ENCODE peak calls at places on chromosomes 7 and 10, in five cellular contexts. One of them, this sample, is unnamed.
A peak's percentile ranks its signal among the peaks of the same experiment; 100 is the strongest.

GRCh38 chr7:16428182-16428581 is 6.8 kb upstream of the CRPPA start:
- DNase-seq in hepatocyte: no peak
- DNase-seq in tibial artery: no peak
- DNase-seq in H9: no peak
- DNase-seq in heart left ventricle: no peak
- DNase-seq in this sample: no peak

GRCh38 chr10:47361293-47361692 is 13.1 kb downstream of the RBP3 start:
- DNase-seq in heart left ventricle: no peak
- DNase-seq in tibial artery: no peak
- DNase-seq in hepatocyte: peak; percentile 58
- DNase-seq in H9: peak; percentile 84
- DNase-seq in this sample: peak; percentile 70

GRCh38 chr10:91349381-91349780 is 60.8 kb upstream of the HECTD2 start:
- DNase-seq in heart left ventricle: peak; percentile 78
- DNase-seq in tibial artery: peak; percentile 56
- DNase-seq in H9: no peak
- DNase-seq in hepatocyte: peak; percentile 54
- DNase-seq in this sample: peak; percentile 79

GRCh38 chr7:30851651-30852359 is 59.8 kb upstream of the AQP1 start:
- DNase-seq in heart left ventricle: no peak
- DNase-seq in hepatocyte: no peak
- DNase-seq in tibial artery: peak; percentile 78
- DNase-seq in H9: no peak
- DNase-seq in this sample: peak; percentile 87

GRCh38 chr7:107678110-107678753 is 17.6 kb downstream of the SLC26A4 start:
- DNase-seq in hepatocyte: no peak
- DNase-seq in H9: no peak
- DNase-seq in heart left ventricle: no peak
- DNase-seq in tibial artery: no peak
- DNase-seq in this sample: no peak

GRCh38 chr10:80272793-80273522 is 16.5 kb downstream of the MAT1A start:
- DNase-seq in heart left ventricle: no peak
- DNase-seq in H9: no peak
- DNase-seq in hepatocyte: peak; percentile 77
- DNase-seq in tibial artery: no peak
- DNase-seq in this sample: no peak

GRCh38 chr7:63925262-63925625 is 73.4 kb upstream of the ZNF722 start:
- DNase-seq in hepatocyte: no peak
- DNase-seq in tibial artery: no peak
- DNase-seq in heart left ventricle: peak; percentile 23
- DNase-seq in H9: no peak
- DNase-seq in this sample: no peak

GRCh38 chr7:29771081-29771832 is 35.1 kb upstream of the WIPF3 start:
- DNase-seq in hepatocyte: peak; percentile 19
- DNase-seq in tibial artery: no peak
- DNase-seq in heart left ventricle: no peak
- DNase-seq in H9: no peak
- DNase-seq in this sample: no peak

GRCh38 chr7:45033261-45033930 is 33.4 kb downstream of the CCM2 start:
- DNase-seq in hepatocyte: no peak
- DNase-seq in tibial artery: no peak
- DNase-seq in heart left ventricle: no peak
- DNase-seq in H9: no peak
- DNase-seq in this sample: no peak

GRCh38 chr7:2609001-2609411 is 22.8 kb upstream of the TTYH3 start:
- DNase-seq in tibial artery: no peak
- DNase-seq in H9: peak; percentile 75
- DNase-seq in hepatocyte: peak; percentile 37
- DNase-seq in heart left ventricle: no peak
- DNase-seq in this sample: peak; percentile 75

GRCh38 chr7:33412336-33412735 is 283.0 kb downstream of the BBS9 start:
- DNase-seq in heart left ventricle: no peak
- DNase-seq in tibial artery: no peak
- DNase-seq in H9: no peak
- DNase-seq in hepatocyte: no peak
- DNase-seq in this sample: no peak

GRCh38 chr7:22907805-22908204 is 85.2 kb upstream of the TOMM7 start:
- DNase-seq in tibial artery: no peak
- DNase-seq in heart left ventricle: no peak
- DNase-seq in hepatocyte: no peak
- DNase-seq in H9: no peak
- DNase-seq in this sample: no peak

GRCh38 chr7:33998487-33998886 is 93.1 kb downstream of the BMPER start:
- DNase-seq in heart left ventricle: no peak
- DNase-seq in H9: no peak
- DNase-seq in hepatocyte: no peak
- DNase-seq in tibial artery: peak; percentile 75
- DNase-seq in this sample: peak; percentile 62

GRCh38 chr7:66640802-66641525 is 12.3 kb downstream of the KCTD7 start:
- DNase-seq in hepatocyte: peak; percentile 55
- DNase-seq in H9: no peak
- DNase-seq in heart left ventricle: no peak
- DNase-seq in tibial artery: no peak
- DNase-seq in this sample: no peak

GRCh38 chr10:44857363-44858016 is 53.6 kb upstream of the TMEM72 start:
- DNase-seq in tibial artery: peak; percentile 54
- DNase-seq in hepatocyte: peak; percentile 74
- DNase-seq in H9: peak; percentile 92
- DNase-seq in heart left ventricle: peak; percentile 82
- DNase-seq in this sample: peak; percentile 85

GRCh38 chr10:88245974-88246511 is 337.1 kb downstream of the RNLS start:
- DNase-seq in hepatocyte: peak; percentile 23
- DNase-seq in H9: no peak
- DNase-seq in heart left ventricle: peak; percentile 35
- DNase-seq in tibial artery: no peak
- DNase-seq in this sample: no peak

GRCh38 chr7:40706829-40707228 is 572.0 kb downstream of the SUGCT start:
- DNase-seq in hepatocyte: no peak
- DNase-seq in H9: no peak
- DNase-seq in tibial artery: no peak
- DNase-seq in heart left ventricle: no peak
- DNase-seq in this sample: no peak

GRCh38 chr10:131155903-131156285 is 155.6 kb downstream of the TCERG1L start:
- DNase-seq in heart left ventricle: no peak
- DNase-seq in H9: no peak
- DNase-seq in hepatocyte: no peak
- DNase-seq in tibial artery: no peak
- DNase-seq in this sample: no peak

GRCh38 chr10:93039721-93040120 is 20.9 kb upstream of the CYP26C1 start:
- DNase-seq in H9: peak; percentile 58
- DNase-seq in tibial artery: no peak
- DNase-seq in hepatocyte: peak; percentile 17
- DNase-seq in heart left ventricle: no peak
- DNase-seq in this sample: no peak

GRCh38 chr7:90896458-90896857 is 300.3 kb downstream of the CDK14 start:
- DNase-seq in heart left ventricle: no peak
- DNase-seq in hepatocyte: no peak
- DNase-seq in H9: no peak
- DNase-seq in tibial artery: no peak
- DNase-seq in this sample: no peak

DNA sequence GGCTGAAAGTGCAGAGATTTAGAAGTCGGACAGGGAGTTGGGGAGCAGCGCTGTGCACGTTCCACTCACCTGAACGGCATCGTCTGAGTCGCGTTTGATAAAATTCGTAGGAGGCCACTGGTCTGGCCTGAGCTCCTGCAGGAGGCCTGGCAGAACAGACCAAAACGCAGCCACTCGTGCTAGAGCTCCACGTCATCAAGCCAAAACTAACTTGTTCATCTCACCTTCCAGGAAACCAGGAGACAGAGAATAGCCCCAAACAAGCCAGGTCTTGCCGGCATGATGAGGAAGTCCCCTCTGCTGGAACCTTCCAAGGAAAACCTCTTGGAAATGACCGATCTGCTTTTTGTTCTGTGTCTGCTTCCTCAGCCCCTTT is 43.4 kb upstream of the DNAJB6 start:
- DNase-seq in H9: no peak
- DNase-seq in tibial artery: no peak
- DNase-seq in heart left ventricle: no peak
- DNase-seq in hepatocyte: no peak
- DNase-seq in this sample: no peak
- H3K27ac ChIP-seq in H9: no peak overlapping the region
- H3K27ac ChIP-seq in tibial artery: no peak overlapping the region
- H3K27ac ChIP-seq in heart left ventricle: no peak overlapping the region
- H3K27ac ChIP-seq in hepatocyte: no peak overlapping the region
- H3K27ac ChIP-seq in this sample: no peak overlapping the region

DNA sequence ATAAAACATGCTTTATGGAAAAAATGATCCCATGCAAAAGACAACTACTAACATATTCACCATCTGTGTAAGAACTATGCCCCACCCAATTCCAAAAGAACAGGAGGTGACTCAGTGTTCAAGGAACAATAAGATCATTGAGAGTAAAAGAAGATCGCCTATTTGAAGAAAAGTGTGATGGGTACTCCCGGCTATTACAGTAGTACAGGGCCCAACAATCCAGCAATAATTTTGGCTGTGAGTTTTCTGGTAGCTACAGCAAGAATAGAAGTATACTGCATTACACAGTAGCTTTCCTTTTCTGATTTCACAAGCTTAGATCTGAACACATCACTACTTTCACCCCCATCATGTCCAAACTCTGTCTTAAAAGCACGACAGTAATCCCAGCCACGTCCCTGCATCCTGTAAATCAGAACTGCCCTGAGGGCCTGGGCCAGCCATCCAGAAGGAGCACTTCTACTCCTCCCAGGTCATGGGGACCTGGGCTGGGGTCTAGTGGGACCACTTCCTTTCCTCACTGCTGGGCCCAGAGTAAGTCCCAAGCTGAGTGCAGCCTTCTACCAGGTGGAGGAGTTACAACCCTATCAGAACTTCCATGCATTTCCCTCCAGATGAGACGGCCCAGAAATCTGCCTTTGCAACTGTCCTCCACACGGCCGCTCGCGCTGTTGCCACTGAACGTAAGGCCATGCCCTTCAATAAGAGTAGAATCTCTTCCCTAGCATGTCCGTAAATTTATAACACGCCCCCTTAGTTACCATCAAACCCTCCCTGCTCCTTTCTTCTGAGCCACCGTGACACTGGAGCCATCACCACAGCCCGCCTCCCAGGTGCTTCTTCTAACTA is 7.9 kb downstream of the ESYT2 start:
- DNase-seq in tibial artery: no peak
- DNase-seq in heart left ventricle: no peak
- DNase-seq in hepatocyte: peak; percentile 44
- DNase-seq in H9: no peak
- DNase-seq in this sample: no peak
- H3K27ac ChIP-seq in tibial artery: peak overlapping the region; percentile 43
- H3K27ac ChIP-seq in heart left ventricle: peak overlapping the region; percentile 86
- H3K27ac ChIP-seq in hepatocyte: peak overlapping the region; percentile 98
- H3K27ac ChIP-seq in H9: no peak overlapping the region
- H3K27ac ChIP-seq in this sample: peak overlapping the region; percentile 62

DNA sequence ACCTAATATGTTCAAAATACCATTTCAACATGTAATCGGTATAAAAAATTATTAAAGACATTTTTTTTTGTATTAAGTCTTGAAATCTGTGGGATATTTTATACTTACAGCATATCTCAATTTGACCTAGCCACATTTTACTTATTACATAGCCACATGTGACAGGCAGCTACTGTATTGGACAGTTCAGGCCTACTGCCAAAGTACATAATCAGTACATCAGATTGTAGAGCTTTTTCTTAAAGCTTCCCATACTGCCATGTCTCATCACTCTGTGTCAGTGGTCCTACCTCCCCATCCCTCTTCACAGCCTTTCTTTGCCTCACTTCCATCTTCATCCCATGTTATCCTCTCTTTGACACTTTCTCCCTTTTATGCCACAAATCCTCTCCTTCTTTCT is 43.0 kb downstream of the LOXL4 start:
- DNase-seq in hepatocyte: no peak
- DNase-seq in H9: no peak
- DNase-seq in heart left ventricle: no peak
- DNase-seq in tibial artery: no peak
- DNase-seq in this sample: no peak
- H3K27ac ChIP-seq in hepatocyte: no peak overlapping the region
- H3K27ac ChIP-seq in H9: no peak overlapping the region
- H3K27ac ChIP-seq in heart left ventricle: no peak overlapping the region
- H3K27ac ChIP-seq in tibial artery: no peak overlapping the region
- H3K27ac ChIP-seq in this sample: no peak overlapping the region

DNA sequence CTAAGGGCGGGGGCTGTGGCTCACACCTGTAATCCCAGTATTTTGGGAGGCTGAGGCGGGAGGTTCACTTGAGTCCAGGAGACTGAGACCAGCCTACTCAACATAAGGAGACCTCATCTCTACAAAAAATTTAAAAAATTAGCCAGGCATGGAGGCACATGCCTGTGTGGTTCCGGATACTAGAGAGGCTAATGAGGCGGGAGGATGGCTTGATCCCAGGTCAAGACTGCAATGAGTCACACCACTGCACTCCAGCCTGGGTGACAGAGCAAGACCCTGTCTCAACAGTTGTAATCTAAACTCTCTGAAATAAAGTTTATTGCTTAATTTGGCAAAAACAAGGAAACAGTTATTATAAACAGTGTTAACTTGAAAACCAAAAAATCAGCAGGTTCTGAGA is 123.3 kb downstream of the USP6NL start:
- DNase-seq in hepatocyte: no peak
- DNase-seq in heart left ventricle: no peak
- DNase-seq in H9: no peak
- DNase-seq in tibial artery: no peak
- DNase-seq in this sample: no peak
- H3K27ac ChIP-seq in hepatocyte: no peak overlapping the region
- H3K27ac ChIP-seq in heart left ventricle: no peak overlapping the region
- H3K27ac ChIP-seq in H9: no peak overlapping the region
- H3K27ac ChIP-seq in tibial artery: no peak overlapping the region
- H3K27ac ChIP-seq in this sample: no peak overlapping the region

GRCh38 chr10:103227416-103227815 is 18.3 kb upstream of the RPEL1 start:
- DNase-seq in H9: no peak
- DNase-seq in hepatocyte: no peak
- DNase-seq in heart left ventricle: no peak
- DNase-seq in tibial artery: no peak
- DNase-seq in this sample: no peak
- H3K27ac ChIP-seq in H9: no peak overlapping the region
- H3K27ac ChIP-seq in hepatocyte: peak overlapping the region; percentile 40
- H3K27ac ChIP-seq in heart left ventricle: peak overlapping the region; percentile 87
- H3K27ac ChIP-seq in tibial artery: peak overlapping the region; percentile 61
- H3K27ac ChIP-seq in this sample: peak overlapping the region; percentile 54

This sample was measured in aorta.